ENCODE peak calls at places on chromosomes 11 and 22, in seven cellular contexts. C is OCI-LY7, G is fibroblast of lung, E is neural progenitor cell, Z is astrocyte, L is mesendoderm, D is mesenchymal stem cell. V is an unnamed sample.

GRCh38 chr22:42062506-42063190 is 8.0 kb downstream of the NAGA start:
- DNase-seq in L (no peak), G (no peak), E (no peak), C (no peak), Z (no peak), D (no peak), V (no peak)

GRCh38 chr11:32052218-32052617 is 38.7 kb upstream of the RCN1 start:
- DNase-seq in D (peak; percentile 57), G (peak; percentile 70), L (peak; percentile 44), C (peak; percentile 42), E (peak; percentile 71), Z (peak; percentile 22), V (peak; percentile 61)

GRCh38 chr11:32485733-32486132 is 50.4 kb upstream of the WT1 start:
- DNase-seq in C (no peak), E (no peak), D (no peak), Z (no peak), G (no peak), L (no peak), V (no peak)

GRCh38 chr22:41656515-41656914 is 32.2 kb downstream of the SNU13 start:
- DNase-seq in E (no peak), C (no peak), L (no peak), Z (no peak), D (peak; percentile 18), G (peak; percentile 28), V (no peak)

GRCh38 chr11:83410605-83411565 is 124.7 kb upstream of the CCDC90B start:
- DNase-seq in E (no peak), G (no peak), L (no peak), C (no peak), Z (no peak), D (no peak), V (no peak)

GRCh38 chr11:40149721-40150120 is 1309.7 kb downstream of the LRRC4C start:
- DNase-seq in L (no peak), E (no peak), Z (peak; percentile 92), D (peak; percentile 21), G (no peak), C (no peak), V (no peak)

GRCh38 chr22:41841085-41841712 is 8.3 kb downstream of the SREBF2 start:
- DNase-seq in C (no peak), E (no peak), L (no peak), Z (no peak), G (no peak), D (no peak), V (no peak)

GRCh38 chr22:37674951-37675929 is at the start of gene LGALS1:
- DNase-seq in E (peak; percentile 47), D (peak; percentile 98), G (peak; percentile 99), C (peak; percentile 47), Z (peak; percentile 96), L (peak; percentile 64), V (peak; percentile 86)

GRCh38 chr22:46612904-46613605 is 7.1 kb upstream of the GRAMD4 start:
- DNase-seq in Z (no peak), D (peak; percentile 29), G (peak; percentile 23), C (no peak), E (no peak), L (no peak), V (peak; percentile 15)

GRCh38 chr11:44626645-44627044 is 61.2 kb downstream of the CD82 start:
- DNase-seq in L (no peak), E (no peak), G (no peak), Z (no peak), D (no peak), C (no peak), V (no peak)

GRCh38 chr22:20429254-20430100 is 8.1 kb downstream of the SCARF2 start:
- DNase-seq in G (no peak), C (peak; percentile 65), E (peak; percentile 87), Z (no peak), L (peak; percentile 77), D (no peak), V (no peak)

GRCh38 chr11:86809561-86809960 is 9.2 kb downstream of the PRSS23 start:
- DNase-seq in E (no peak), L (no peak), D (no peak), Z (no peak), G (no peak), C (no peak), V (no peak)

GRCh38 chr22:50252081-50253045 is 1.3 kb upstream of the HDAC10 start:
- DNase-seq in Z (no peak), D (peak; percentile 75), C (peak; percentile 68), L (peak; percentile 75), E (peak; percentile 83), G (peak; percentile 64), V (peak; percentile 67)

GRCh38 chr22:25777870-25778269 is 35.9 kb downstream of the MYO18B start:
- DNase-seq in L (no peak), G (peak; percentile 58), E (peak; percentile 45), Z (peak; percentile 13), D (peak; percentile 54), C (peak; percentile 48), V (peak; percentile 44)

GRCh38 chr11:36619502-36619901 is 21.5 kb upstream of the RAG2 start:
- DNase-seq in E (no peak), Z (no peak), L (peak; percentile 10), G (no peak), C (no peak), D (no peak), V (peak; percentile 72)

GRCh38 chr11:16936643-16937042 is 77.6 kb downstream of the PLEKHA7 start:
- DNase-seq in D (no peak), L (peak; percentile 85), E (no peak), G (no peak), Z (peak; percentile 32), C (no peak), V (no peak)

DNA sequence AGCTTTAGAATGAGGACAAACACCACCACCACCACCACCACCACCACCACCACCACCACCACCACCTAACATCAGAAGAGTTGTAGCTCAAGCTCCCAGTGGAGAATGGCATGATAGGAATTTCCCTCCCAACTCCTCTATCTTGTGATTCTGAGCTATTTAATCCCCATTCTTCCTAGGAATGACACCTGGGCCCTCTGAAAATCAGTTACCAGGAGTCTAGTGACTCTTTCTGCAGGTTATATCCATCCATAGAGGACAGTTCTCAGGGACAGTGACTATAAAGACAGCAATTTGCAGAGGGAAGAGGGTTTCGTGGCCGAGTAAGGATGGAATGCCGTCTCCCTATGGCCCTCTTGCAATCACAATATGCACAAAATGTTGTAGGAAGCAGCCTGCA is 27.8 kb downstream of the MYH9 start:
- DNase-seq in D (no peak), L (peak; percentile 92), G (no peak), Z (no peak), C (no peak), E (peak; percentile 50), V (no peak)
- H3K4me2 ChIP-seq in D (no peak overlapping the region), L (no peak overlapping the region), G (peak overlapping the region; percentile 41), Z (peak overlapping the region; percentile 44), C (peak overlapping the region; percentile 25), E (peak overlapping the region; percentile 23), V (no peak overlapping the region)

DNA sequence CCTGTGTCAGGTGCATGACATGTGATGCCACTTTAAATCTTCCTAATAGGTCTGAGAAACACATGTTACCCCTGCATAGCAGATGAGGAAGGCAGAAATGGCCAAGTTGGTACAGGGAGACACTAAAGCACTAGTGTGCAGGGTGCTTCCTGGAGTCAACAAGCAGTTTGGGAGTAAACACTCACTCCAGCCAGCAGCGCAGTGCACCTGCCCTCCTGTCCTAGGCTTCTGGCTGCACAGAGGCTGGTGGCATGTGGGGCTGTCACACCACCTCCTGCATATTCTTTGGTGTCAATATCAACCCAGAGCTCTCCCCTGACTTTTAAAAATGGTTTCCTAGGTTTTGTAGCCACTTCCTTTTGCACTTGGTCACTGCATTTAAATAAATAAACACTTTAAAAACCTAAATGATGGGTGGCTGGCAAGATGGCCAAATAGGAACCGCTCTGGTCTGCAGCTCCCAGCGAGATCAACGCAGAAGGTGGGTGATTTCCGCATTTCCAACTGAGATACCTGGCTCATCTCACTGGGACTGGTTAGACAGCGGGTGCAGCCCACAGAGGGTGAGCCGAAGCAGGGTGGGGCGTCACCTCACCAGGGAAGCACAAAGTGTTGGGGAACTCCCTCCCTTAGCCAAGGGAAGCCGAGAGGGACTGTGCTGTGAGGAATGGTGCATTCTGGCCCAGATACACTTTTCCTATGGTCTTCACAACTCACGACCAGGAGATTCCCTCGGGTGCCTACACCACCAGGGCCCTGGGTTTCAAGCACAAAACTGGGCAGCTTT is 33.5 kb downstream of the GAB4 start:
- DNase-seq in D (no peak), Z (no peak), E (no peak), G (no peak), C (peak; percentile 15), L (no peak), V (no peak)
- H3K4me2 ChIP-seq in D (no peak overlapping the region), Z (no peak overlapping the region), E (no peak overlapping the region), G (no peak overlapping the region), C (peak overlapping the region; percentile 44), L (no peak overlapping the region), V (no peak overlapping the region)

DNA sequence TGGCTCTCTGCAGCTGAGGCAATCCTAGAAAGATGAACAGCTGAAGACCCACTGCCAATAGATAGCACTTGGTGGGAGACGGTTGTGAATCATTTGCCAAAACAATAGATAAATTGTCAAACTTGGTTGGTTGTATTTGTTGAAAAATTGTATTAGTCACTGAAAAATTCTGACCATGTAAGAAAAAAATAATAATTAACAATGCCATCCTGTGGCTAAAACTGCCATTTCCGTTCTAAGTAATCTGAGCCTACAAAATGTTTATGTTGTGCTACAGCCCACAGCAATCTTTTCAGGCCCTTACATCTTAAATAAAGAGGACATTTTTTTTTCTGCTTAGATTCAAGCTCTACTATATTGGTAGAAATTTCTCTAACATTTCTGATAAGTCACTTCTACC is 103.2 kb upstream of the ANO3 start:
- DNase-seq in G (no peak), E (no peak), L (no peak), D (peak; percentile 13), Z (peak; percentile 45), C (no peak), V (peak; percentile 81)
- H3K4me2 ChIP-seq in G (peak overlapping the region; percentile 32), E (no peak overlapping the region), L (no peak overlapping the region), D (no peak overlapping the region), Z (no peak overlapping the region), C (no peak overlapping the region), V (peak overlapping the region; percentile 56)

GRCh38 chr11:125404811-125405481 is 91.1 kb downstream of the FEZ1 start:
- DNase-seq in D (peak; percentile 57), L (peak; percentile 75), G (peak; percentile 49), C (peak; percentile 33), E (peak; percentile 87), Z (no peak), V (peak; percentile 47)

GRCh38 chr11:125402436-125402835 is 93.6 kb downstream of the FEZ1 start:
- DNase-seq in G (peak; percentile 59), E (no peak), Z (peak; percentile 65), D (peak; percentile 80), C (no peak), L (no peak), V (peak; percentile 19)

GRCh38 chr11:125401746-125402145 is 94.3 kb downstream of the FEZ1 start:
- DNase-seq in E (peak; percentile 86), G (peak; percentile 66), Z (no peak), C (no peak), L (peak; percentile 60), D (peak; percentile 16), V (no peak)

GRCh38 chr11:125407046-125407445 is 89.0 kb downstream of the FEZ1 start:
- DNase-seq in C (no peak), G (no peak), L (no peak), D (no peak), Z (no peak), E (no peak), V (no peak)

DNA sequence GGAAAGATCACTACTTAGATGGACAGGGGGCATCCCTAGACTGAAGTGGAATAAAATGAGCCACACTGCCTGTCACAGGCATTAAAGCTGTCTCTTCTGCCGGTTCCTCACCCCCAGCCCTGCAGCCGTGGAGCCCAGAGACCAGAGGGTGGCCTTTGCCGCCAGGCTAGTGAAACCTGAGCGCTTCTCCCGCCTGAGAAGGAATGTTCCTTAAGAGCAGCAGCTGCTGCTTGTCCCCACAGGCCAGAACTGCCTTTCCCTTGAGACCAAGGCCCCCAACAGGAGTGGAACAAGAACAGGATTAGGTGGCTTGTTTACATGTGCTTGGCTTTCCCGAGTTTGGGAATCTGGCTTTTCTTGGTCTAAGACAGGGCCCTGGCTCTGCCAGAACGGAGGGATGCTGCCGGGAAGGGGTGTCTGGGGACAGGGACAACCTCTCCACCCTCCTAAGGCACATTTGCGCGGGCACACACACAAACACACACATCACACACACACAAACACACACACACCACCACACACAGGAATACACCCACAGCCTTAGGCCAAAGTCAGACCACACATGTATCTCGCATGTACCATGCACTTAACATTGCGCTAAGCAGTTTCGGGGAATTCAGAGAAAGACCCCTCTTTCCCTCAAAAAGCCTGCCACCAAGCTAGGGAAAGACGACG is 91.8 kb downstream of the FEZ1 start:
- DNase-seq in D (peak; percentile 50), L (peak; percentile 86), E (peak; percentile 92), G (no peak), C (no peak), Z (no peak), V (no peak)
- H3K4me2 ChIP-seq in D (no peak overlapping the region), L (no peak overlapping the region), E (peak overlapping the region; percentile 12), G (no peak overlapping the region), C (no peak overlapping the region), Z (peak overlapping the region; percentile 68), V (no peak overlapping the region)